ENCODE peak calls at places on chromosomes 12 and 14, in seven cellular contexts. R is NCI-H345; L is stimulated activated CD8-positive, alpha-beta memory T cell treated with anti-CD3 and anti-CD28 coated beads, Interleukin-4, amount 100 ng/mL, for 1 hour; X is ureter; T is NB4; S is smooth muscle cell of the brain vasculature; C is stimulated activated CD4-positive, alpha-beta T cell treated with anti-CD3 and anti-CD28 coated beads, Interleukin-2, amount 100 ng/mL, for 24 hours. A is an unnamed sample.

GRCh38 chr12:117151195-117152031 is 38.9 kb downstream of the FBXO21 start:
- DNase-seq in R (no peak), L (no peak), X (peak; percentile 55), T (peak; percentile 55), S (no peak), C (no peak), A (no peak)

GRCh38 chr12:27048822-27049752 is 26.7 kb downstream of the MED21 start:
- DNase-seq in R (no peak), L (no peak), X (no peak), T (no peak), S (peak; percentile 12), C (no peak), A (no peak)

GRCh38 chr12:116442981-116443380 is 116.2 kb upstream of the MAP1LC3B2 start:
- DNase-seq in R (no peak), L (no peak), X (no peak), T (peak; percentile 33), S (no peak), C (no peak), A (no peak)

GRCh38 chr14:61553730-61554641 is 141.3 kb upstream of the HIF1A start:
- DNase-seq in R (no peak), L (no peak), X (no peak), T (peak; percentile 45), S (no peak), C (no peak), A (no peak)

GRCh38 chr14:22973217-22974032 is 8.9 kb downstream of the AJUBA start:
- DNase-seq in R (peak; percentile 16), L (no peak), X (no peak), T (peak; percentile 67), S (no peak), C (peak; percentile 56), A (no peak)

GRCh38 chr14:45610303-45610702 is 357.3 kb upstream of the MIS18BP1 start:
- DNase-seq in R (peak; percentile 54), L (no peak), X (no peak), T (no peak), S (no peak), C (no peak), A (no peak)

GRCh38 chr12:68402422-68402821 is 70.3 kb upstream of the MDM1 start:
- DNase-seq in R (no peak), L (no peak), X (no peak), T (no peak), S (no peak), C (no peak), A (no peak)

GRCh38 chr12:47114481-47114892 is 34.7 kb upstream of the AMIGO2 start:
- DNase-seq in R (no peak), L (no peak), X (no peak), T (no peak), S (no peak), C (no peak), A (no peak)

GRCh38 chr14:74313601-74314000 is 10.9 kb upstream of the ABCD4 start:
- DNase-seq in R (no peak), L (no peak), X (no peak), T (no peak), S (no peak), C (no peak), A (no peak)

GRCh38 chr14:78445275-78445674 is 275.1 kb downstream of the NRXN3 start:
- DNase-seq in R (no peak), L (no peak), X (no peak), T (peak; percentile 1), S (no peak), C (no peak), A (no peak)

GRCh38 chr14:87044807-87045206 is 948.2 kb downstream of the GALC start:
- DNase-seq in R (no peak), L (no peak), X (no peak), T (no peak), S (no peak), C (no peak), A (no peak)

GRCh38 chr12:76921891-76922664 is 43.3 kb upstream of the CSRP2 start:
- DNase-seq in R (no peak), L (no peak), X (no peak), T (no peak), S (no peak), C (no peak), A (no peak)

GRCh38 chr12:57983858-57984505 is 42.6 kb downstream of the ATP23 start:
- DNase-seq in R (no peak), L (no peak), X (no peak), T (no peak), S (no peak), C (no peak), A (no peak)

GRCh38 chr12:69036533-69036932 is 103.6 kb upstream of the CPM start:
- DNase-seq in R (no peak), L (no peak), X (no peak), T (no peak), S (no peak), C (no peak), A (no peak)

GRCh38 chr12:51838762-51839161 is 9.8 kb downstream of the FIGNL2 start:
- DNase-seq in R (no peak), L (no peak), X (no peak), T (no peak), S (no peak), C (no peak), A (no peak)

GRCh38 chr12:27592548-27592947 is 68.5 kb downstream of the PPFIBP1 start:
- DNase-seq in R (no peak), L (no peak), X (no peak), T (no peak), S (no peak), C (no peak), A (no peak)

GRCh38 chr14:68734231-68734732 is 58.6 kb downstream of the ZFP36L1 start:
- DNase-seq in R (no peak), L (peak; percentile 34), X (no peak), T (peak; percentile 77), S (no peak), C (peak; percentile 36), A (peak; percentile 19)

GRCh38 chr14:78933948-78934524 is 763.9 kb downstream of the NRXN3 start:
- DNase-seq in R (peak; percentile 13), L (no peak), X (no peak), T (peak; percentile 31), S (peak; percentile 23), C (no peak), A (no peak)

GRCh38 chr12:122437656-122438121 is 15.2 kb upstream of the CLIP1 start:
- DNase-seq in R (no peak), L (no peak), X (peak; percentile 67), T (no peak), S (no peak), C (no peak), A (no peak)

GRCh38 chr12:100141666-100141997 is 1.0 kb downstream of the BLTP3B start:
- DNase-seq in R (no peak), L (no peak), X (no peak), T (peak; percentile 93), S (peak; percentile 36), C (peak; percentile 32), A (no peak)

GRCh38 chr14:23538785-23539184 is 12.8 kb downstream of the ZFHX2 start:
- DNase-seq in R (no peak), L (no peak), X (no peak), T (no peak), S (no peak), C (no peak), A (no peak)

GRCh38 chr12:2335517-2335916 is 282.7 kb downstream of the CACNA1C start:
- DNase-seq in R (no peak), L (no peak), X (no peak), T (no peak), S (no peak), C (no peak), A (no peak)

GRCh38 chr12:1250641-1251040 is 259.6 kb downstream of the ERC1 start:
- DNase-seq in R (no peak), L (no peak), X (no peak), T (no peak), S (no peak), C (no peak), A (no peak)

GRCh38 chr14:20418501-20418909 is 5.2 kb upstream of the TEP1 start:
- DNase-seq in R (no peak), L (no peak), X (no peak), T (no peak), S (no peak), C (no peak), A (no peak)

GRCh38 chr12:113075137-113075683 is 18.7 kb downstream of the DTX1 start:
- DNase-seq in R (peak; percentile 37), L (no peak), X (no peak), T (no peak), S (no peak), C (no peak), A (no peak)

GRCh38 chr12:39033789-39034188 is 128.4 kb upstream of the CPNE8 start:
- DNase-seq in R (no peak), L (no peak), X (no peak), T (no peak), S (no peak), C (no peak), A (no peak)

A was measured in stimulated activated naive CD4-positive, alpha-beta T cell treated with Interleukin-2 at 50 U/mL for 16 hours.